ENCODE peak calls at places on chromosomes 1 and 21, in four cellular contexts. T is T-helper 1 cell; K is CD8-positive, alpha-beta memory T cell; I is HTR-8/SVneo. M is an unnamed sample.
A peak's percentile ranks its signal among the peaks of the same experiment; 100 is the strongest.

GRCh38 chr1:50109647-50110075 is 941 bp downstream of the ELAVL4 start:
- DNase-seq in T (no peak), K (no peak), I (no peak), M (no peak)

GRCh38 chr1:58679463-58679862 is 20.4 kb downstream of the MYSM1 start:
- DNase-seq in T (no peak), K (no peak), I (no peak), M (no peak)

GRCh38 chr21:46048926-46049889 is 48.7 kb upstream of the COL6A2 start:
- DNase-seq in T (no peak), K (no peak), I (peak; percentile 54), M (no peak)

GRCh38 chr1:200506471-200506870 is 96.6 kb upstream of the ZNF281 start:
- DNase-seq in T (no peak), K (no peak), I (no peak), M (no peak)

GRCh38 chr21:37461494-37461893 is 94.9 kb downstream of the DYRK1A start:
- DNase-seq in T (no peak), K (no peak), I (no peak), M (no peak)

GRCh38 chr21:44331650-44332306 is 7.4 kb downstream of the CFAP410 start:
- DNase-seq in T (no peak), K (no peak), I (no peak), M (no peak)

GRCh38 chr1:162711066-162711465 is 78.8 kb downstream of the DDR2 start:
- DNase-seq in T (no peak), K (no peak), I (no peak), M (no peak)

GRCh38 chr1:118333601-118334241 is 148.7 kb upstream of the SPAG17 start:
- DNase-seq in T (no peak), K (no peak), I (no peak), M (no peak)

GRCh38 chr1:55286851-55287602 is 71.9 kb upstream of the USP24 start:
- DNase-seq in T (no peak), K (no peak), I (no peak), M (no peak)

GRCh38 chr21:33286600-33287456 is 20.7 kb downstream of the IL10RB start:
- DNase-seq in T (no peak), K (no peak), I (no peak), M (no peak)

GRCh38 chr1:222105393-222105737 is 363.5 kb upstream of the DUSP10 start:
- DNase-seq in T (no peak), K (no peak), I (no peak), M (no peak)

GRCh38 chr1:117616356-117616755 is 10.5 kb downstream of the TENT5C start:
- DNase-seq in T (no peak), K (no peak), I (no peak), M (no peak)

GRCh38 chr1:44263191-44263944 is 50.1 kb downstream of the DMAP1 start:
- DNase-seq in T (no peak), K (no peak), I (no peak), M (no peak)

GRCh38 chr1:210218047-210218446 is 14.5 kb upstream of the SERTAD4 start:
- DNase-seq in T (no peak), K (no peak), I (no peak), M (no peak)

GRCh38 chr21:43864806-43865470 is at the start of gene AGPAT3:
- DNase-seq in T (no peak), K (peak; percentile 31), I (no peak), M (peak; percentile 25)

GRCh38 chr1:42942444-42942843 is 16.2 kb downstream of the SLC2A1 start:
- DNase-seq in T (no peak), K (no peak), I (no peak), M (no peak)

GRCh38 chr1:157490337-157491165 is 61.8 kb downstream of the FCRL5 start:
- DNase-seq in T (no peak), K (no peak), I (peak; percentile 39), M (peak; percentile 41)

GRCh38 chr1:240170245-240170644 is 78.6 kb downstream of the FMN2 start:
- DNase-seq in T (no peak), K (no peak), I (no peak), M (no peak)

GRCh38 chr1:31811605-31812004 is 4.2 kb downstream of the SPOCD1 start:
- DNase-seq in T (no peak), K (no peak), I (no peak), M (no peak)

GRCh38 chr21:34335316-34335715 is 28.5 kb upstream of the KCNE2 start:
- DNase-seq in T (no peak), K (no peak), I (no peak), M (no peak)

GRCh38 chr1:100249155-100249536 is 488 bp downstream of the DBT start:
- DNase-seq in T (no peak), K (no peak), I (no peak), M (no peak)

GRCh38 chr1:201307760-201308499 is 24.6 kb downstream of the PKP1 start:
- DNase-seq in T (no peak), K (no peak), I (no peak), M (no peak)

GRCh38 chr21:17548262-17548661 is 35.4 kb downstream of the CXADR start:
- DNase-seq in T (no peak), K (no peak), I (no peak), M (no peak)

GRCh38 chr21:36526104-36526503 is 46.2 kb upstream of the CLDN14 start:
- DNase-seq in T (no peak), K (no peak), I (no peak), M (no peak)

GRCh38 chr1:214563881-214564280 is 12.5 kb upstream of the PTPN14 start:
- DNase-seq in T (no peak), K (no peak), I (no peak), M (no peak)

GRCh38 chr1:25932321-25932720 is 26.1 kb upstream of the STMN1 start:
- DNase-seq in T (no peak), K (no peak), I (no peak), M (no peak)